ENCODE peak calls at places on chromosome 1, in four cellular contexts. One of them, this sample, is unnamed.

GRCh38 chr1:201364808-201365105 is 12.7 kb downstream of the TNNT2 start:
- DNase-seq in ovary: no peak
- DNase-seq in stomach: no peak
- DNase-seq in uterus: no peak
- DNase-seq in this sample: no peak

GRCh38 chr1:2240251-2241156 is 12.4 kb downstream of the SKI start:
- DNase-seq in ovary: peak; percentile 68
- DNase-seq in stomach: peak; percentile 87
- DNase-seq in uterus: peak; percentile 65
- DNase-seq in this sample: no peak

GRCh38 chr1:237012789-237013383 is 8.6 kb upstream of the MT1HL1 start:
- DNase-seq in ovary: peak; percentile 39
- DNase-seq in stomach: peak; percentile 80
- DNase-seq in uterus: peak; percentile 69
- DNase-seq in this sample: peak; percentile 62

GRCh38 chr1:12597792-12598191 is 20.2 kb downstream of the DHRS3 start:
- DNase-seq in ovary: no peak
- DNase-seq in stomach: peak; percentile 89
- DNase-seq in uterus: no peak
- DNase-seq in this sample: no peak

GRCh38 chr1:28526886-28527285 is 21.0 kb downstream of the RCC1 start:
- DNase-seq in ovary: no peak
- DNase-seq in stomach: no peak
- DNase-seq in uterus: no peak
- DNase-seq in this sample: no peak

GRCh38 chr1:61081637-61082335 is 575 bp upstream of the NFIA start:
- DNase-seq in ovary: peak; percentile 72
- DNase-seq in stomach: peak; percentile 36
- DNase-seq in uterus: peak; percentile 48
- DNase-seq in this sample: no peak

GRCh38 chr1:1968767-1969504 is 34.6 kb downstream of the CFAP74 start:
- DNase-seq in ovary: no peak
- DNase-seq in stomach: no peak
- DNase-seq in uterus: no peak
- DNase-seq in this sample: no peak

GRCh38 chr1:75100481-75101092 is 33.6 kb upstream of the LHX8 start:
- DNase-seq in ovary: no peak
- DNase-seq in stomach: no peak
- DNase-seq in uterus: no peak
- DNase-seq in this sample: no peak

GRCh38 chr1:226974544-226975258 is 34.6 kb downstream of the COQ8A start:
- DNase-seq in ovary: peak; percentile 74
- DNase-seq in stomach: no peak
- DNase-seq in uterus: peak; percentile 53
- DNase-seq in this sample: no peak

GRCh38 chr1:226976671-226977287 is 36.7 kb downstream of the COQ8A start:
- DNase-seq in ovary: peak; percentile 29
- DNase-seq in stomach: no peak
- DNase-seq in uterus: peak; percentile 10
- DNase-seq in this sample: no peak

GRCh38 chr1:226973898-226974543 is 33.9 kb downstream of the COQ8A start:
- DNase-seq in ovary: peak; percentile 83
- DNase-seq in stomach: no peak
- DNase-seq in uterus: peak; percentile 80
- DNase-seq in this sample: no peak

GRCh38 chr1:226975909-226976670 is 36.0 kb downstream of the COQ8A start:
- DNase-seq in ovary: peak; percentile 30
- DNase-seq in stomach: no peak
- DNase-seq in uterus: no peak
- DNase-seq in this sample: no peak

GRCh38 chr1:226975259-226975908 is 35.3 kb downstream of the COQ8A start:
- DNase-seq in ovary: peak; percentile 41
- DNase-seq in stomach: no peak
- DNase-seq in uterus: no peak
- DNase-seq in this sample: no peak
- TF ChIP-seq POLR2A in ovary: no peak
- TF ChIP-seq POLR2A in stomach: no peak
- TF ChIP-seq POLR2A in uterus: no peak
- TF ChIP-seq POLR2A in this sample: no peak

GRCh38 chr1:15625224-15625917 is 8.1 kb downstream of the DDI2 start:
- DNase-seq in ovary: no peak
- DNase-seq in stomach: no peak
- DNase-seq in uterus: peak; percentile 43
- DNase-seq in this sample: no peak
- TF ChIP-seq POLR2A in ovary: no peak
- TF ChIP-seq POLR2A in stomach: no peak
- TF ChIP-seq POLR2A in uterus: no peak
- TF ChIP-seq POLR2A in this sample: no peak

DNA sequence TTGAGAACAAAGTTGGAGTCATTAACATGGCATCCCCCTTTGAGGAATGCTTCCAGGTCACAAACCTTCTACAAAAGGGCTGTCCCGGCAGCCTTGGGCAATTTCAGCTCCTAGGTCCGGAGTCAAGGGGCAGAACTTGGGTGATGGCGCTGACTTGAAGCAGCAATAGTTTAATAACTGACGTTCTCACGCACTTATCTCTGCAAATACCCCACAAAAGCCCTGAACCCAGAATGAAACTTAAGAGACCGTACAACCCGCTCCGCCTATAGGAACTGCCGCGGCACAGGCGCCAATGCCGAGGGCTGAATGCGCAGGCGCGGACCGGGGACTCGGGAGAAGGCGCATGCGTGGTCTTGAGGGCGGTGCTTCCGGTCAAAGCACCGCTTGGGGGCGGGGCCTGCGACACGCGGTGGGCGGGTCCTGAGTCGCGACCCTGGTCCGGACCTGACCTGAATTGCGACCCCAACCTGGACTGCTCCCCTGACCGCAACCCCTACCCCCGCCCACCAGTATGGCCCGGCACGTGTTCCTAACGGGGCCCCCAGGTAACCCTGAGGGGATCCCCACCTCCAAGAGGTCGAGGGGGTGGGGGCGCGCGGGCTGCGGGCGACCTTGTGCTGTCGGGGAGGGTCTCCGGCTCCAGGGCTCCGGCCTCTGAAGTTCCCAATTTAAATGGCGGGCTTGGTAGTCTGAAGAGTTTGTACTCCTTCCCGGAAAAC is at the start of gene NTPCR:
- DNase-seq in ovary: peak; percentile 97
- DNase-seq in stomach: peak; percentile 96
- DNase-seq in uterus: peak; percentile 94
- DNase-seq in this sample: peak; percentile 84
- TF ChIP-seq POLR2A in ovary: no peak
- TF ChIP-seq POLR2A in stomach: no peak
- TF ChIP-seq POLR2A in uterus: peak; percentile 47
- TF ChIP-seq POLR2A in this sample: peak; percentile 73

GRCh38 chr1:26529655-26530539 is at the start of gene RPS6KA1:
- DNase-seq in ovary: peak; percentile 78
- DNase-seq in stomach: peak; percentile 75
- DNase-seq in uterus: peak; percentile 49
- DNase-seq in this sample: peak; percentile 65
- TF ChIP-seq POLR2A in ovary: no peak
- TF ChIP-seq POLR2A in stomach: no peak
- TF ChIP-seq POLR2A in uterus: peak; percentile 83
- TF ChIP-seq POLR2A in this sample: peak; percentile 28

GRCh38 chr1:205124726-205125125 is 2.9 kb upstream of the RBBP5 start:
- DNase-seq in ovary: no peak
- DNase-seq in stomach: no peak
- DNase-seq in uterus: no peak
- DNase-seq in this sample: no peak

GRCh38 chr1:205122489-205122882 is 708 bp upstream of the RBBP5 start:
- DNase-seq in ovary: no peak
- DNase-seq in stomach: no peak
- DNase-seq in uterus: no peak
- DNase-seq in this sample: no peak

GRCh38 chr1:205118810-205119209 is 3.0 kb downstream of the RBBP5 start:
- DNase-seq in ovary: no peak
- DNase-seq in stomach: no peak
- DNase-seq in uterus: no peak
- DNase-seq in this sample: no peak

GRCh38 chr1:205127646-205128045 is 5.9 kb upstream of the RBBP5 start:
- DNase-seq in ovary: no peak
- DNase-seq in stomach: no peak
- DNase-seq in uterus: no peak
- DNase-seq in this sample: no peak

DNA sequence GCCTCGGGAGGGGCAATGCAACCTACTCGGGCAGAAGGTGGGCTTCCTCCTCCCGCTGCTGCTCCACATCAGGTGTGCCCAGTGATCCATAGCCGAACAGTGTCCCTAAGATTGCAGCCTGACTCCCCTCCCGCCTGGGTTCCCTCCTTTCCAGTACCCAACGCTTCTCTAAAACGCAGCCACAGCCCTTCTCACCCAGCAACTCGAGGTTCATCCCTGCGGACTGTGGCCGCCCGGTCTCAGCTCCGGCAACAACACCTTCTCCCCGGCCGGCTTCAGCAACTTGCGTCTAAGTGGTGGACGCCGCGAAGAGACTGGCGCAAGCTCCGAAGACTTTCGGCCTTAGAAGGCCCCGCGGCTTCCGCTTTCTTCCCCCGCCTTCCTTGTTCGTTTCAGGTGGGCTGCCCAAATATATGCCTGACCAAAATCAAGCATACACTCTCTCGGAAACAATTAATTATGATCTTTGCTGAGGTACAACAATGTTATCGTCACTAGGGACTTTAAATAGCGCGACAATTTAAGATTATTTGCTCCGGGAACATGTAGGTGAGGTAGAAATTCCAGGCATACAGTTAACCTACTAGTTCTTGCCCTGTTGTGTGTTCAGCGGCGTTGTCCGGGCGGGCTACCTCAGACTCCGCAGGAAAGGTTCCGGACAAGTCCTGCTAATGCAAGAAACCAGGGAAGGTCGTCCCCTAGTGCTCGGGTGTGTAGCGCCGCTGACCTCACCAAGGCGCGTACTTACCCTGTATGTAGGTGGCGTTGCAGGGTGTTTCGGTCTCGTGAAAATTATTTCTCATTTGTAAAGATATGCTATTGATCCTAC is at the start of gene RBBP5:
- DNase-seq in ovary: peak; percentile 95
- DNase-seq in stomach: peak; percentile 96
- DNase-seq in uterus: peak; percentile 94
- DNase-seq in this sample: peak; percentile 82
- TF ChIP-seq POLR2A in ovary: peak; percentile 65
- TF ChIP-seq POLR2A in stomach: no peak
- TF ChIP-seq POLR2A in uterus: peak; percentile 63
- TF ChIP-seq POLR2A in this sample: peak; percentile 94

GRCh38 chr1:223248001-223248786 is 105.1 kb upstream of the TLR5 start:
- DNase-seq in ovary: no peak
- DNase-seq in stomach: peak; percentile 16
- DNase-seq in uterus: no peak
- DNase-seq in this sample: no peak
- TF ChIP-seq POLR2A in ovary: no peak
- TF ChIP-seq POLR2A in stomach: no peak
- TF ChIP-seq POLR2A in uterus: no peak
- TF ChIP-seq POLR2A in this sample: no peak